ENCODE peak calls at places on chromosomes 11 and 22, in six cellular contexts. J is ovary, B is heart left ventricle, U is stomach, L is IMR-90, N is thoracic aorta. O is an unnamed sample.

GRCh38 chr11:10490032-10490397 is 35.0 kb downstream of the AMPD3 start:
- DNase-seq in L (no peak), J (peak; percentile 10), N (no peak), B (no peak), U (no peak), O (no peak)

GRCh38 chr11:71948314-71949027 is 19.6 kb downstream of the RNF121 start:
- DNase-seq in J (no peak), N (no peak), U (peak; percentile 33), B (no peak), L (no peak), O (no peak)

GRCh38 chr11:6864436-6864835 is 1.6 kb downstream of the OR10A2 start:
- DNase-seq in L (peak; percentile 58), U (no peak), J (no peak), B (no peak), N (no peak), O (no peak)

GRCh38 chr22:28341001-28341400 is 338.6 kb downstream of the TTC28 start:
- DNase-seq in B (no peak), U (no peak), J (no peak), N (no peak), L (peak; percentile 12), O (no peak)

GRCh38 chr11:94928146-94928995 is 45.0 kb downstream of the CWC15 start:
- DNase-seq in B (no peak), J (no peak), U (no peak), L (no peak), N (no peak), O (no peak)

GRCh38 chr11:81874627-81875026 is 859.0 kb downstream of the FAM181B start:
- DNase-seq in U (no peak), J (no peak), N (no peak), B (no peak), L (no peak), O (no peak)

GRCh38 chr11:119580751-119581150 is 148.2 kb downstream of the NECTIN1 start:
- DNase-seq in L (no peak), N (no peak), B (no peak), J (no peak), U (no peak), O (no peak)

GRCh38 chr11:18322818-18323570 is 627 bp downstream of the GTF2H1 start:
- DNase-seq in L (no peak), U (no peak), J (no peak), B (no peak), N (no peak), O (no peak)

GRCh38 chr11:76120513-76121081 is 85.7 kb downstream of the WNT11 start:
- DNase-seq in J (no peak), N (no peak), U (no peak), B (no peak), L (peak; percentile 29), O (no peak)

GRCh38 chr22:49310354-49310753 is 517.3 kb downstream of the BRD1 start:
- DNase-seq in N (no peak), U (peak; percentile 16), B (no peak), L (no peak), J (no peak), O (no peak)

GRCh38 chr22:20214853-20215252 is 53.3 kb downstream of the RTN4R start:
- DNase-seq in U (no peak), L (no peak), N (no peak), B (no peak), J (no peak), O (no peak)
- H3K4me1 ChIP-seq in U (peaks cover 29% of the 10 kb centered on the region), L (no peaks in the 10 kb centered on the region), N (peaks cover 37% of the 10 kb centered on the region), B (peaks cover 17% of the 10 kb centered on the region), J (peaks cover 23% of the 10 kb centered on the region), O (peaks cover 4% of the 10 kb centered on the region)

DNA sequence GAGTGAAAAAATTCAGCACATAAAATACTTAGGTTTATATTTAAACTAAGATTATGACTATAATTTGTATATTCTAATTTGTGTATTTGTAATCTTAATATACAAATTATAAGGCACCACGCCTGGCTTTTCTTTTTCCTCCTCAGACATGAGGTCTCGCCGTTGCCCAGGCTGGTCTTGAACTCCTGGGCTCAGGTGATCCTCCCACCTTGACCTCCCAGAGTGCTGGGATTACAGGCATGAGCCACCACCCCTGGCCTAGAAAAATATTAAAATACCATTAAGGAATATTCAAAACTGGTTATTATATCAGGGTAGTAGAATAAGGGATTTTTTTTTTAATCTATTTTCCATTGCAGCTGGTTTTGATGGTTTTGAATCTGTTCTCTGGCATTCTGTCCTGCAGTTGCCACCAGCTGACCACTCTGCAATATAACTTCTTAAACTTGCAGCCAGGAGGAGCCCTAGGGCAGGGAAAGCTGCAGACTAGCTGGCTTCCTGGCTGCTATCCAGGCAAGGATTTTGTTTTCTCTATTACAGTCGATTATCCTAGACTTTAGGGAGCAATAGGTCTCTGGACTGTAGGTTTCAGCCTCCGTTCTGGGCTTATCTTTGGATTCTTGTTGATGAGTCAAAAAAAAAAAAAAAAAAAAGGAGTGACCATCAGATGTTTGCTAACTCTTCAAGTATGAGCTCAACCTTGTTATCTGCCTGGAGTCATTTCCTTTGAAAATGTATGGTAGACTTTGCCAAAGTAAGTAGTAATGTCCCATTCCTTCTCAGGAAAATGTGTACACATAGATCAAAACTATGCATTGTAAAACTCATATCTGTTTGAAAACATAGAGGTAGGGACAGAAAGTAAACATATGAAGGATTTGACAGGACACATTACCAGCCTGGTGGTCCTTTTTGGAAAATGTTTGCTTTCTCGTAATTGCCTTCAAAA is 13.2 kb downstream of the POLA2 start:
- DNase-seq in B (peak; percentile 72), U (peak; percentile 75), J (peak; percentile 92), N (peak; percentile 32), L (peak; percentile 99), O (no peak)
- H3K27ac ChIP-seq in B (no peak overlapping the region), U (peak overlapping the region; percentile 78), J (peak overlapping the region; percentile 31), N (peak overlapping the region; percentile 12), L (peak overlapping the region; percentile 36), O (peak overlapping the region; percentile 50)

DNA sequence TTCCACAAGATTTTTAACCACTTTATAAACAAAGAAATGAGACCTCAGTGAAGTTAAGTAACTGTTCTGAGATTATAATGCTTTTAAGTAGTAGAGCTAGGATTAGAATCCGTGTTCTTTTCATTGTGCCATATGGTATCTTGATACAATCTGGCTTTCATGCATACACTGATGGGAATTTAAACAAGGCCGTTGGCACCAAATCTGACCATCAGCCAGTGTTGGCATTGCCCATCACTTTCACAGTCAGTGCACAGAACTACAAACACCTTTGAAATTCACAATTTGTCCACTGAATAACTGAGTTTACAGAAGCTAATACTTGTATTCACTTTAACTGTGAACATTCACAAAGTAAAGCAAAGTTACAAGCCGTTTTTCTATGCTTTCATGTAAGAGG is 1228.0 kb downstream of the TBC1D22A start:
- DNase-seq in J (no peak), U (no peak), L (no peak), B (no peak), N (no peak), O (no peak)
- H3K4me1 ChIP-seq in J (no peaks in the 10 kb centered on the region), U (no peaks in the 10 kb centered on the region), L (no peaks in the 10 kb centered on the region), B (no peaks in the 10 kb centered on the region), N (no peaks in the 10 kb centered on the region), O (no peaks in the 10 kb centered on the region)

GRCh38 chr11:116868066-116868465 is 30.6 kb upstream of the APOA1 start:
- DNase-seq in U (no peak), N (no peak), J (no peak), L (no peak), B (no peak), O (no peak)
- H3K27ac ChIP-seq in U (no peak overlapping the region), N (no peak overlapping the region), J (no peak overlapping the region), L (no peak overlapping the region), B (peak overlapping the region; percentile 12), O (no peak overlapping the region)

GRCh38 chr11:48000432-48000831 is 20.1 kb downstream of the PTPRJ start:
- DNase-seq in B (no peak), J (no peak), N (no peak), U (no peak), L (no peak), O (no peak)
- H3K4me1 ChIP-seq in B (peaks cover 21% of the 10 kb centered on the region), J (no peaks in the 10 kb centered on the region), N (peaks cover 34% of the 10 kb centered on the region), U (peaks cover 75% of the 10 kb centered on the region), L (peaks cover 27% of the 10 kb centered on the region), O (no peaks in the 10 kb centered on the region)

DNA sequence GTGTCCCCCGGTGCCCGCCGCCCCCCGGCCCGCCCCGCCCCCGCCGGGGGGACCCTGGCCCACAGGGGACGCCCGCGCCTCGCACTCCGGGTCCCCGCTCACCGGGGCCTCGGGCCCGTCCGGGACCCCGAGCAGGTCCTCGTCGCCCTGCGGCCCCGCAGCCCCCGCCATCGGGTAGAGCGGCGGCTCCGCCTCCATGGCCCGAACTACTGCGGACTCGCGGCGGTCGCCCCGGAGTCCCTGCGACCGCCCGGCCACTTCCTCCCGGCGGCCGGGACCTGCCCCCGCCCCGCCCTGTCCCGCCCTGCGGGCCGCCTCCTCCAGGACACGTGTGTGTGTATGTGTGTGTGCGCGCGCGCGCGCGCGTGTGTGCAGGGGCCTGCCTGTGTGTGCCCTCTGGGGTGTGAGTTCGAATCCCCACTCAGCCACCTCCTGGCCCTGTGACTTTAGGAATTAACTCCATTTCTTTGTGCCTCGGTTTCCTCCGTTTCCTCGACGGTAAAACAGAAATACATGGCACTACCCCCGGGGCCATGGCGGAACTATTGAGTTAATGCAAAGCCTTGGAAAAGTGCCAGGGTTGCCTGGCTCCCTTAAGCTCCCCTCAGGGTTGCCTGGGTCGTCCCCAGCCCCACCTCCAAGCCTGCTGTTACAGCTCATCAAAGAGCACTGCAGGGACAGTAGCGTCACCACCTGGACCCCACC is at the start of gene UNC93B1:
- DNase-seq in B (peak; percentile 96), N (peak; percentile 69), J (peak; percentile 74), L (peak; percentile 76), U (peak; percentile 93), O (peak; percentile 88)
- H3K27ac ChIP-seq in B (peak within 1 kb of the TSS; percentile 53), N (peak within 1 kb of the TSS; percentile 44), J (peak within 1 kb of the TSS; percentile 13), L (no peak within 1 kb of the TSS), U (peak within 1 kb of the TSS; percentile 60), O (peak within 1 kb of the TSS; percentile 35)

GRCh38 chr11:44592125-44592643 is 26.7 kb downstream of the CD82 start:
- DNase-seq in J (peak; percentile 63), U (no peak), L (peak; percentile 65), N (peak; percentile 59), B (no peak), O (no peak)
- H3K4me1 ChIP-seq in J (peaks cover 13% of the 10 kb centered on the region), U (peaks cover 68% of the 10 kb centered on the region), L (peaks cover 40% of the 10 kb centered on the region), N (peaks cover 54% of the 10 kb centered on the region), B (peaks cover 28% of the 10 kb centered on the region), O (no peaks in the 10 kb centered on the region)

DNA sequence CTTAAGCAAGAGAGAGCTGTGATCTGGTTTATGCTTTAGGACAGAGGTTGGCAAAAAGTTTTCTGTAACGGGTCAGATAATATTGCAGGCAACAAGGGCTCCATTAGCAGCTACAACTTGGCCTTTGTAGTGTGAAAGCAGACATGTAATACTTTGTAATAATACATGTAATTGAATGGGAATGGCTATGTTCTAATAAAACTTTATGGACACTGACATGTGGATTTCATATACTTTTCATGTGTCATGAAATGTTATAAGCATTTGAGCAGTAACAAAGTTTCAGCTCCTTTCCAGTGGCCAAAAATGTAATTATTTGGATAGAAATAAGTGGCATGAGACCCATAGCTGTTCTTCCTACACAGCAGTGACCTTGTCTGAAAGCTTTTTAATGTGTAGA is 3.1 kb downstream of the DYNC2H1 start:
- DNase-seq in U (no peak), L (no peak), B (no peak), J (no peak), N (no peak), O (no peak)
- H3K27ac ChIP-seq in U (no peak overlapping the region), L (no peak overlapping the region), B (no peak overlapping the region), J (no peak overlapping the region), N (no peak overlapping the region), O (no peak overlapping the region)

O was measured in RWPE2.